ENCODE peak calls at places on chromosomes 16 and 17, in four cellular contexts. One of them, this sample, is unnamed.
A peak's percentile ranks its signal among the peaks of the same experiment; 100 is the strongest.

GRCh38 chr17:72176516-72176851 is 55.7 kb downstream of the SOX9 start:
- DNase-seq in HT1080: no peak
- DNase-seq in A549: no peak
- DNase-seq in left lobe of liver: no peak
- DNase-seq in this sample: no peak

GRCh38 chr16:30119428-30119827 is 3.6 kb downstream of the MAPK3 start:
- DNase-seq in HT1080: no peak
- DNase-seq in A549: no peak
- DNase-seq in left lobe of liver: no peak
- DNase-seq in this sample: no peak

GRCh38 chr16:67719778-67720144 is 645 bp upstream of the GFOD2 start:
- DNase-seq in HT1080: peak; percentile 35
- DNase-seq in A549: peak; percentile 21
- DNase-seq in left lobe of liver: peak; percentile 63
- DNase-seq in this sample: no peak

GRCh38 chr17:80800775-80801391 is 190.8 kb upstream of the CHMP6 start:
- DNase-seq in HT1080: no peak
- DNase-seq in A549: no peak
- DNase-seq in left lobe of liver: no peak
- DNase-seq in this sample: peak; percentile 37

GRCh38 chr17:40290629-40291296 is 3.1 kb downstream of the CDC6 start:
- DNase-seq in HT1080: peak; percentile 84
- DNase-seq in A549: peak; percentile 89
- DNase-seq in left lobe of liver: no peak
- DNase-seq in this sample: no peak

GRCh38 chr16:8677481-8677880 is 3.1 kb downstream of the ABAT start:
- DNase-seq in HT1080: no peak
- DNase-seq in A549: no peak
- DNase-seq in left lobe of liver: no peak
- DNase-seq in this sample: no peak

GRCh38 chr16:87698676-87699179 is 67.1 kb downstream of the KLHDC4 start:
- DNase-seq in HT1080: no peak
- DNase-seq in A549: no peak
- DNase-seq in left lobe of liver: no peak
- DNase-seq in this sample: no peak

GRCh38 chr17:19002805-19003542 is 1.6 kb downstream of the FAM83G start:
- DNase-seq in HT1080: no peak
- DNase-seq in A549: no peak
- DNase-seq in left lobe of liver: no peak
- DNase-seq in this sample: no peak

GRCh38 chr17:48068491-48068961 is 20.4 kb downstream of the NFE2L1 start:
- DNase-seq in HT1080: no peak
- DNase-seq in A549: peak; percentile 65
- DNase-seq in left lobe of liver: no peak
- DNase-seq in this sample: no peak

GRCh38 chr17:83099570-83100181 is 20.3 kb downstream of the METRNL start:
- DNase-seq in HT1080: no peak
- DNase-seq in A549: no peak
- DNase-seq in left lobe of liver: no peak
- DNase-seq in this sample: no peak

GRCh38 chr17:44787271-44787940 is 28.6 kb downstream of the ADAM11 start:
- DNase-seq in HT1080: no peak
- DNase-seq in A549: no peak
- DNase-seq in left lobe of liver: no peak
- DNase-seq in this sample: no peak

GRCh38 chr17:44977065-44977464 is 9.0 kb upstream of the C1QL1 start:
- DNase-seq in HT1080: no peak
- DNase-seq in A549: peak; percentile 40
- DNase-seq in left lobe of liver: no peak
- DNase-seq in this sample: no peak

GRCh38 chr17:19546289-19547065 is 12.8 kb downstream of the SLC47A1 start:
- DNase-seq in HT1080: no peak
- DNase-seq in A549: no peak
- DNase-seq in left lobe of liver: peak; percentile 73
- DNase-seq in this sample: peak; percentile 83

GRCh38 chr17:66715745-66716156 is 119.2 kb upstream of the CACNG5 start:
- DNase-seq in HT1080: peak; percentile 68
- DNase-seq in A549: peak; percentile 80
- DNase-seq in left lobe of liver: no peak
- DNase-seq in this sample: no peak

GRCh38 chr16:30180741-30181140 is 2.7 kb upstream of the CORO1A start:
- DNase-seq in HT1080: no peak
- DNase-seq in A549: no peak
- DNase-seq in left lobe of liver: no peak
- DNase-seq in this sample: no peak

GRCh38 chr16:4631444-4631843 is 6.8 kb downstream of the MGRN1 start:
- DNase-seq in HT1080: no peak
- DNase-seq in A549: no peak
- DNase-seq in left lobe of liver: no peak
- DNase-seq in this sample: no peak

GRCh38 chr17:39634384-39634871 is 2.5 kb upstream of the STARD3 start:
- DNase-seq in HT1080: peak; percentile 41
- DNase-seq in A549: peak; percentile 68
- DNase-seq in left lobe of liver: no peak
- DNase-seq in this sample: no peak

GRCh38 chr17:7042507-7043194 is 1.2 kb downstream of the SLC16A11 start:
- DNase-seq in HT1080: no peak
- DNase-seq in A549: no peak
- DNase-seq in left lobe of liver: no peak
- DNase-seq in this sample: no peak

GRCh38 chr16:56609463-56609921 is 1.1 kb downstream of the MT2A start:
- DNase-seq in HT1080: peak; percentile 84
- DNase-seq in A549: peak; percentile 53
- DNase-seq in left lobe of liver: peak; percentile 81
- DNase-seq in this sample: peak; percentile 85

GRCh38 chr16:60064026-60064425 is 1329.9 kb upstream of the GOT2 start:
- DNase-seq in HT1080: peak; percentile 32
- DNase-seq in A549: no peak
- DNase-seq in left lobe of liver: no peak
- DNase-seq in this sample: no peak

This sample was measured in right lobe of liver.